ENCODE peak calls at places on chromosomes 7 and 10, in ten cellular contexts. One of them, this sample, is unnamed.
A peak's percentile ranks its signal among the peaks of the same experiment; 100 is the strongest.

GRCh38 chr7:20152511-20152910 is 64.7 kb downstream of the MACC1 start:
- DNase-seq in stimulated activated CD4-positive, alpha-beta T cell treated with anti-CD3 and anti-CD28 coated beads, Interleukin-1b, Interleukin-23, amount 100 ng/mL, for 4 hours: no peak
- DNase-seq in Caco-2: no peak
- DNase-seq in HFF-Myc: peak; percentile 9
- DNase-seq in H9: no peak
- DNase-seq in ACHN: no peak
- DNase-seq in AG09319: peak; percentile 69
- DNase-seq in brain microvascular endothelial cell: no peak
- DNase-seq in NB4: no peak
- DNase-seq in smooth muscle cell of the brain vasculature: no peak
- DNase-seq in this sample: no peak

GRCh38 chr10:102796407-102797176 is 40.6 kb downstream of the CYP17A1 start:
- DNase-seq in stimulated activated CD4-positive, alpha-beta T cell treated with anti-CD3 and anti-CD28 coated beads, Interleukin-1b, Interleukin-23, amount 100 ng/mL, for 4 hours: no peak
- DNase-seq in Caco-2: no peak
- DNase-seq in HFF-Myc: no peak
- DNase-seq in H9: no peak
- DNase-seq in ACHN: no peak
- DNase-seq in AG09319: no peak
- DNase-seq in brain microvascular endothelial cell: peak; percentile 50
- DNase-seq in NB4: peak; percentile 91
- DNase-seq in smooth muscle cell of the brain vasculature: no peak
- DNase-seq in this sample: peak; percentile 42

GRCh38 chr7:112125250-112125649 is 80.9 kb downstream of the DOCK4 start:
- DNase-seq in stimulated activated CD4-positive, alpha-beta T cell treated with anti-CD3 and anti-CD28 coated beads, Interleukin-1b, Interleukin-23, amount 100 ng/mL, for 4 hours: no peak
- DNase-seq in Caco-2: no peak
- DNase-seq in HFF-Myc: no peak
- DNase-seq in H9: no peak
- DNase-seq in ACHN: no peak
- DNase-seq in AG09319: no peak
- DNase-seq in brain microvascular endothelial cell: no peak
- DNase-seq in NB4: no peak
- DNase-seq in smooth muscle cell of the brain vasculature: no peak
- DNase-seq in this sample: no peak

GRCh38 chr10:63537511-63537910 is 16.3 kb downstream of the REEP3 start:
- DNase-seq in stimulated activated CD4-positive, alpha-beta T cell treated with anti-CD3 and anti-CD28 coated beads, Interleukin-1b, Interleukin-23, amount 100 ng/mL, for 4 hours: no peak
- DNase-seq in Caco-2: no peak
- DNase-seq in HFF-Myc: no peak
- DNase-seq in H9: no peak
- DNase-seq in ACHN: no peak
- DNase-seq in AG09319: no peak
- DNase-seq in brain microvascular endothelial cell: no peak
- DNase-seq in NB4: no peak
- DNase-seq in smooth muscle cell of the brain vasculature: no peak
- DNase-seq in this sample: no peak

GRCh38 chr10:95116869-95117269 is 47.6 kb upstream of the CYP2C8 start:
- DNase-seq in stimulated activated CD4-positive, alpha-beta T cell treated with anti-CD3 and anti-CD28 coated beads, Interleukin-1b, Interleukin-23, amount 100 ng/mL, for 4 hours: no peak
- DNase-seq in Caco-2: no peak
- DNase-seq in HFF-Myc: no peak
- DNase-seq in H9: no peak
- DNase-seq in ACHN: no peak
- DNase-seq in AG09319: no peak
- DNase-seq in brain microvascular endothelial cell: no peak
- DNase-seq in NB4: no peak
- DNase-seq in smooth muscle cell of the brain vasculature: no peak
- DNase-seq in this sample: no peak

GRCh38 chr7:88881136-88881535 is 85.6 kb upstream of the TEX47 start:
- DNase-seq in stimulated activated CD4-positive, alpha-beta T cell treated with anti-CD3 and anti-CD28 coated beads, Interleukin-1b, Interleukin-23, amount 100 ng/mL, for 4 hours: no peak
- DNase-seq in Caco-2: no peak
- DNase-seq in HFF-Myc: no peak
- DNase-seq in H9: no peak
- DNase-seq in ACHN: no peak
- DNase-seq in AG09319: no peak
- DNase-seq in brain microvascular endothelial cell: no peak
- DNase-seq in NB4: no peak
- DNase-seq in smooth muscle cell of the brain vasculature: no peak
- DNase-seq in this sample: no peak

GRCh38 chr7:79949778-79950177 is 184.9 kb upstream of the GNAI1 start:
- DNase-seq in stimulated activated CD4-positive, alpha-beta T cell treated with anti-CD3 and anti-CD28 coated beads, Interleukin-1b, Interleukin-23, amount 100 ng/mL, for 4 hours: no peak
- DNase-seq in Caco-2: no peak
- DNase-seq in HFF-Myc: no peak
- DNase-seq in H9: no peak
- DNase-seq in ACHN: no peak
- DNase-seq in AG09319: no peak
- DNase-seq in brain microvascular endothelial cell: no peak
- DNase-seq in NB4: no peak
- DNase-seq in smooth muscle cell of the brain vasculature: no peak
- DNase-seq in this sample: no peak

GRCh38 chr10:88254091-88254490 is 329.0 kb downstream of the RNLS start:
- DNase-seq in stimulated activated CD4-positive, alpha-beta T cell treated with anti-CD3 and anti-CD28 coated beads, Interleukin-1b, Interleukin-23, amount 100 ng/mL, for 4 hours: no peak
- DNase-seq in Caco-2: no peak
- DNase-seq in HFF-Myc: peak; percentile 50
- DNase-seq in H9: no peak
- DNase-seq in ACHN: peak; percentile 63
- DNase-seq in AG09319: peak; percentile 35
- DNase-seq in brain microvascular endothelial cell: peak; percentile 61
- DNase-seq in NB4: peak; percentile 77
- DNase-seq in smooth muscle cell of the brain vasculature: peak; percentile 29
- DNase-seq in this sample: no peak

GRCh38 chr10:91880310-91880709 is 29.0 kb downstream of the FGFBP3 start:
- DNase-seq in stimulated activated CD4-positive, alpha-beta T cell treated with anti-CD3 and anti-CD28 coated beads, Interleukin-1b, Interleukin-23, amount 100 ng/mL, for 4 hours: no peak
- DNase-seq in Caco-2: peak; percentile 71
- DNase-seq in HFF-Myc: peak; percentile 27
- DNase-seq in H9: no peak
- DNase-seq in ACHN: no peak
- DNase-seq in AG09319: no peak
- DNase-seq in brain microvascular endothelial cell: no peak
- DNase-seq in NB4: peak; percentile 41
- DNase-seq in smooth muscle cell of the brain vasculature: no peak
- DNase-seq in this sample: no peak

GRCh38 chr7:47330561-47331178 is 251.2 kb downstream of the TNS3 start:
- DNase-seq in stimulated activated CD4-positive, alpha-beta T cell treated with anti-CD3 and anti-CD28 coated beads, Interleukin-1b, Interleukin-23, amount 100 ng/mL, for 4 hours: no peak
- DNase-seq in Caco-2: no peak
- DNase-seq in HFF-Myc: no peak
- DNase-seq in H9: no peak
- DNase-seq in ACHN: no peak
- DNase-seq in AG09319: no peak
- DNase-seq in brain microvascular endothelial cell: no peak
- DNase-seq in NB4: no peak
- DNase-seq in smooth muscle cell of the brain vasculature: no peak
- DNase-seq in this sample: no peak

GRCh38 chr7:130982160-130982638 is 248.2 kb upstream of the KLF14 start:
- DNase-seq in stimulated activated CD4-positive, alpha-beta T cell treated with anti-CD3 and anti-CD28 coated beads, Interleukin-1b, Interleukin-23, amount 100 ng/mL, for 4 hours: no peak
- DNase-seq in Caco-2: peak; percentile 43
- DNase-seq in HFF-Myc: no peak
- DNase-seq in H9: no peak
- DNase-seq in ACHN: peak; percentile 69
- DNase-seq in AG09319: no peak
- DNase-seq in brain microvascular endothelial cell: no peak
- DNase-seq in NB4: peak; percentile 61
- DNase-seq in smooth muscle cell of the brain vasculature: no peak
- DNase-seq in this sample: no peak

GRCh38 chr7:100781255-100781654 is 46.1 kb downstream of the EPHB4 start:
- DNase-seq in stimulated activated CD4-positive, alpha-beta T cell treated with anti-CD3 and anti-CD28 coated beads, Interleukin-1b, Interleukin-23, amount 100 ng/mL, for 4 hours: no peak
- DNase-seq in Caco-2: no peak
- DNase-seq in HFF-Myc: no peak
- DNase-seq in H9: no peak
- DNase-seq in ACHN: no peak
- DNase-seq in AG09319: no peak
- DNase-seq in brain microvascular endothelial cell: no peak
- DNase-seq in NB4: no peak
- DNase-seq in smooth muscle cell of the brain vasculature: no peak
- DNase-seq in this sample: no peak

GRCh38 chr7:27191081-27191715 is 6.2 kb upstream of the HOXA11 start:
- DNase-seq in stimulated activated CD4-positive, alpha-beta T cell treated with anti-CD3 and anti-CD28 coated beads, Interleukin-1b, Interleukin-23, amount 100 ng/mL, for 4 hours: no peak
- DNase-seq in Caco-2: no peak
- DNase-seq in HFF-Myc: no peak
- DNase-seq in H9: peak; percentile 31
- DNase-seq in ACHN: no peak
- DNase-seq in AG09319: no peak
- DNase-seq in brain microvascular endothelial cell: no peak
- DNase-seq in NB4: no peak
- DNase-seq in smooth muscle cell of the brain vasculature: no peak
- DNase-seq in this sample: no peak

GRCh38 chr10:26448706-26449435 is 10.7 kb downstream of the APBB1IP start:
- DNase-seq in stimulated activated CD4-positive, alpha-beta T cell treated with anti-CD3 and anti-CD28 coated beads, Interleukin-1b, Interleukin-23, amount 100 ng/mL, for 4 hours: no peak
- DNase-seq in Caco-2: no peak
- DNase-seq in HFF-Myc: no peak
- DNase-seq in H9: no peak
- DNase-seq in ACHN: no peak
- DNase-seq in AG09319: no peak
- DNase-seq in brain microvascular endothelial cell: no peak
- DNase-seq in NB4: no peak
- DNase-seq in smooth muscle cell of the brain vasculature: no peak
- DNase-seq in this sample: peak; percentile 45

GRCh38 chr7:136533732-136534131 is 334.7 kb upstream of the CHRM2 start:
- DNase-seq in stimulated activated CD4-positive, alpha-beta T cell treated with anti-CD3 and anti-CD28 coated beads, Interleukin-1b, Interleukin-23, amount 100 ng/mL, for 4 hours: no peak
- DNase-seq in Caco-2: no peak
- DNase-seq in HFF-Myc: no peak
- DNase-seq in H9: no peak
- DNase-seq in ACHN: no peak
- DNase-seq in AG09319: no peak
- DNase-seq in brain microvascular endothelial cell: no peak
- DNase-seq in NB4: no peak
- DNase-seq in smooth muscle cell of the brain vasculature: no peak
- DNase-seq in this sample: no peak

This sample was measured in stimulated activated CD8-positive, alpha-beta memory T cell treated with anti-CD3 and anti-CD28 coated beads, Interleukin-4, amount 100 ng/mL, for 24 hours.